ENCODE peak calls at places on chromosomes 7 and 10, in nine cellular contexts. I, Q, K, P, U, N, F, O and W are unnamed samples.

GRCh38 chr10:97981816-97982215 is 48.6 kb downstream of the CRTAC1 start:
- DNase-seq in N (no peak), I (peak), O (no peak), Q (no peak), U (no peak), P (no peak), F (no peak), K (no peak), W (no peak)

GRCh38 chr10:137031-137430 is 1.8 kb downstream of the ZMYND11 start:
- DNase-seq in O (peak), F (peak), U (peak), P (no peak), N (no peak), K (peak), Q (no peak), I (peak), W (peak)

GRCh38 chr7:21903074-21903786 is 42.5 kb downstream of the CDCA7L start:
- DNase-seq in N (no peak), K (no peak), O (no peak), U (no peak), Q (no peak), I (no peak), F (peak), P (no peak), W (no peak)

GRCh38 chr7:92904292-92905131 is 68.1 kb upstream of the CDK6 start:
- DNase-seq in U (peak), Q (no peak), I (no peak), N (no peak), P (peak), F (no peak), O (peak), K (no peak), W (peak)

GRCh38 chr10:72637398-72637857 is 11.5 kb upstream of the MICU1 start:
- DNase-seq in O (peak), F (peak), I (no peak), P (peak), N (peak), Q (no peak), K (no peak), U (no peak), W (peak)

GRCh38 chr10:5411941-5412276 is 448 bp upstream of the NET1 start:
- DNase-seq in Q (no peak), U (no peak), O (no peak), N (no peak), K (no peak), F (no peak), I (no peak), P (no peak), W (no peak)

GRCh38 chr7:151168022-151168786 is 710 bp upstream of the GBX1 start:
- DNase-seq in K (peak), I (peak), N (peak), P (no peak), U (no peak), F (no peak), O (peak), Q (peak), W (no peak)

GRCh38 chr7:25148772-25149575 is 23.9 kb upstream of the CYCS start:
- DNase-seq in U (no peak), K (no peak), I (no peak), P (no peak), Q (no peak), F (no peak), N (no peak), O (peak), W (no peak)

GRCh38 chr10:51159841-51160240 is 85.6 kb downstream of the PRKG1 start:
- DNase-seq in N (no peak), Q (no peak), O (no peak), P (no peak), I (no peak), U (no peak), K (no peak), F (no peak), W (no peak)

GRCh38 chr7:138875794-138876193 is 77.8 kb upstream of the ATP6V0A4 start:
- DNase-seq in F (no peak), N (no peak), K (no peak), P (no peak), I (no peak), Q (no peak), O (no peak), U (peak), W (peak)

GRCh38 chr10:95445223-95445836 is 115.8 kb downstream of the SORBS1 start:
- DNase-seq in U (peak), I (no peak), O (no peak), F (no peak), K (no peak), P (no peak), Q (no peak), N (peak), W (no peak)

GRCh38 chr10:13536674-13537366 is 8.0 kb upstream of the BEND7 start:
- DNase-seq in K (peak), U (peak), Q (peak), P (peak), F (peak), N (peak), O (peak), I (peak), W (peak)

GRCh38 chr10:76939862-76940495 is 697.6 kb downstream of the KCNMA1 start:
- DNase-seq in P (no peak), F (no peak), N (no peak), I (no peak), U (no peak), O (no peak), Q (no peak), K (no peak), W (no peak)

DNA sequence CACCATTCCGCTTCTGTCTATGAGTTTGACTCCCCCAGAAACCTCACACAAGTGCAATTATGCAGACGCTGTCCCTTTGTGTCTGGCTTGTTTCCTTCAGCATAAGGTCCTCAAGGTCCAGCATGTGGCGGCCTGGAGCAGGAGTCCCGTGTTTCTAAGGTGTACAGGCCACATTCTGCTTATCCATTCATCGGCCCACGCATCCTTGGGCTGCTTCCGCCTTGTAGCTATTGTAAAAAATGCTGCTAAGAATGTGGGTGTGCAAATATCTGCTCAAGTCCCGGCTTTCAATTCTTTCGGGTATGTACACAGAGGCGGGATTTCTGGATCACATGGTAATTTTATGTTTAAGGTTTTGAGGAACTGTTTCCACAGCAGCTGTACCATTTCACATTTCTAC is 38.2 kb downstream of the ESYT2 start:
- DNase-seq in Q (no peak), N (no peak), K (no peak), U (no peak), P (no peak), F (no peak), I (no peak), O (no peak), W (no peak)
- H3K9ac ChIP-seq in Q (no peak), N (no peak), K (no peak), U (no peak), P (no peak), F (no peak), I (no peak), O (no peak), W (no peak)

DNA sequence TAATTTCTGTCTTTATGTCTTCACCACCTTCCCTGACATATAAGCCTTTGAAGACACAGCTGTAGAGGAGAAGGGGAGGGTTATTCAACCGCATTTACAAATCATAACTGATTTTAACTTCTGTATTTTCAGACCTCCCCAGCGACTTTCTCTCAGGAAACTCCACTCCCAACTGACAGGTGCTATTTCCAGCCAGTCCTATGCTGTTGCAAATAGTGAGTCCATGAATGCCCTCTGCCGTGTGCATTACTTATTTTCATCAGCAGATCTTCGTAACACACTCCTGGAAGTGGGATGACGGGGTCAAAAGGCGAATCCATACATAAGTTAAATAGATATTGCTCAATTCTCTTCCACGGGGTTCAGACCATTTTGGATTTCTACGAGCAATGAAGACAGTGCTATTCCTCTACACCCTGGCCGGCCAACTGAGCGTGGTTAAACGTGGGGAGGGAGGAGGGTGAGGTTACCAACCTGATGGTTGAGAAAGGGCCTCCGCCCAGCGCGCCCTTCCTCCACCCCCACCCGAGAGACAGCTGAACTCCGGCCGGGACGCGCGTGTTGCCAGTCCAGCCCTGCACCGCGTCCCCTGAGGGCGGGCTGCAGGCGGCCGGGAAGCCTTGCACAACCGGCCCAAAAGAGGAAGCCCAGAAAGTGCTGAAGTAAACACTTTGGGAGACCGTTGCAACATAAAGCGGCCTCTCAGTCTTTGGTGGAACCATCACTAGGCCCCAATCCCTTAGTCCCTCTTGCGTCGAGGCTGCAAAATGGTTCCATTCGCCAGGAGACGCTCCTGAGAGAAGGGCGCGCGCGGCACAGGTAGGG is at the start of gene APBB1IP:
- DNase-seq in U (no peak), F (peak), Q (no peak), I (peak), N (peak), P (peak), O (peak), K (peak), W (peak)
- H3K9ac ChIP-seq in U (no peak), F (peak), Q (no peak), I (peak), N (peak), P (peak), O (no peak), K (no peak), W (peak)

GRCh38 chr7:27101188-27101905 is 1.1 kb downstream of the HOXA2 start:
- DNase-seq in Q (no peak), F (no peak), K (peak), I (no peak), O (peak), N (peak), U (peak), P (no peak), W (no peak)
- H3K9ac ChIP-seq in Q (no peak), F (no peak), K (no peak), I (no peak), O (no peak), N (peak), U (peak), P (no peak), W (no peak)

GRCh38 chr10:45375716-45376231 is 1.8 kb downstream of the ALOX5 start:
- DNase-seq in P (no peak), N (no peak), Q (no peak), F (peak), I (no peak), O (peak), U (no peak), K (no peak), W (no peak)

GRCh38 chr10:45376364-45376801 is 2.4 kb downstream of the ALOX5 start:
- DNase-seq in I (no peak), U (no peak), Q (no peak), P (no peak), O (no peak), K (no peak), F (no peak), N (no peak), W (no peak)

GRCh38 chr10:45373783-45374450 is at the start of gene ALOX5:
- DNase-seq in U (no peak), O (peak), I (peak), Q (peak), N (peak), F (peak), P (no peak), K (peak), W (no peak)

GRCh38 chr10:45374451-45375052 is 536 bp downstream of the ALOX5 start:
- DNase-seq in N (no peak), Q (no peak), K (no peak), F (peak), O (peak), U (peak), P (no peak), I (no peak), W (no peak)

DNA sequence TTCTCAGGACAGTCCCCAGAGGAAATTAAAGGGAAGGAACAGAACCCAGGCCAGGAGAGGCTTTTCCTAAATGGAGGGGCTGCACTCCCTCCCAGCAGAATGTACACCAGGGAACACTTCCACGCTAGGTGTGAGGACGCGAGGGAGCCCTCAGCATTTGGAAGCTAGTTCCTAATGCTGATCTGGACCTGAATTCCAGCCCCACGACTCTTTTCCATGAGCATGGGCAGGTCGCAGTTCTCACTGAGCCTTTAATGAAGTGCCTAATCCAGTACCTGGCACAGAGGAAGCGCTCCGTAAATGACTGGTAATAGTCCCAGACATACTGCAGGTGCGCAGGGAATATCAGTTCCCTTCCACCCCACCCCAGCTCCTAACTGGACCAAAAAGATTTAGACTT is 1.1 kb downstream of the ALOX5 start:
- DNase-seq in Q (no peak), N (no peak), U (no peak), P (no peak), K (no peak), F (peak), O (no peak), I (no peak), W (no peak)
- H3K9ac ChIP-seq in Q (no peak), N (no peak), U (no peak), P (peak), K (no peak), F (peak), O (no peak), I (no peak), W (no peak)

GRCh38 chr10:89414879-89415821 is 782 bp downstream of the IFIT5 start:
- DNase-seq in P (no peak), I (peak), Q (peak), U (peak), N (peak), K (peak), O (peak), F (no peak), W (peak)
- H3K9ac ChIP-seq in P (peak), I (peak), Q (peak), U (peak), N (peak), K (peak), O (peak), F (peak), W (peak)

GRCh38 chr10:1462521-1462920 is 274.8 kb downstream of the ADARB2 start:
- DNase-seq in I (no peak), P (no peak), O (no peak), N (no peak), K (no peak), Q (no peak), F (no peak), U (no peak), W (no peak)

GRCh38 chr10:1464866-1465265 is 272.5 kb downstream of the ADARB2 start:
- DNase-seq in Q (no peak), F (no peak), P (no peak), I (peak), O (no peak), U (no peak), N (no peak), K (no peak), W (no peak)

GRCh38 chr10:1462994-1463633 is 274.2 kb downstream of the ADARB2 start:
- DNase-seq in F (no peak), I (no peak), U (no peak), N (no peak), K (no peak), P (no peak), O (no peak), Q (no peak), W (peak)

GRCh38 chr10:1461016-1461415 is 276.3 kb downstream of the ADARB2 start:
- DNase-seq in I (no peak), P (no peak), F (peak), U (no peak), K (no peak), Q (no peak), N (no peak), O (no peak), W (no peak)

DNA sequence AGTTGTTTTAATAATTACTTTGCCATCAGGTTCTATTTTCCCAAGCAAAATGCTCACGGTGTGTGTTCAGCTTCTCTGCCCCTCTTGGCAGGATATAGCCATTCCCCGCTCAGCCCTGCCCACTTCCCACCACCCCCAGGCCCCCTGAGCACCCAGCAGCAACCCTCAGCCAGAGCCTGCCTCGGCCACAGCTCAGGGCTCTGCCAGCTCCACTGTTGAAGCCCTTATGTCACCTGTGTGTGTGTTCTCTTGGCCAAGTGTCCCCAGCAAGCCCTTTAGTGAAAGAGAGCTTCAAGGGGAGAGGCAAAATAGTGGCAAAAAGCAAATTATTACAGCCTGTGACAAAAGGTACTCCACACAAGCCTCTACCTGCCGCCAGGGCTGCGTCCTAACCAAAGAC is 275.3 kb downstream of the ADARB2 start:
- DNase-seq in O (no peak), I (no peak), P (no peak), N (no peak), Q (no peak), F (no peak), K (no peak), U (no peak), W (peak)
- H3K9ac ChIP-seq in O (no peak), I (no peak), P (no peak), N (no peak), Q (no peak), F (no peak), K (no peak), U (no peak), W (peak)

GRCh38 chr7:4828720-4829383 is 33.0 kb downstream of the PAPOLB start:
- DNase-seq in O (no peak), Q (no peak), F (no peak), K (no peak), P (no peak), U (no peak), N (no peak), I (no peak), W (no peak)
- H3K9ac ChIP-seq in O (no peak), Q (peak), F (no peak), K (no peak), P (no peak), U (no peak), N (no peak), I (no peak), W (no peak)

DNA sequence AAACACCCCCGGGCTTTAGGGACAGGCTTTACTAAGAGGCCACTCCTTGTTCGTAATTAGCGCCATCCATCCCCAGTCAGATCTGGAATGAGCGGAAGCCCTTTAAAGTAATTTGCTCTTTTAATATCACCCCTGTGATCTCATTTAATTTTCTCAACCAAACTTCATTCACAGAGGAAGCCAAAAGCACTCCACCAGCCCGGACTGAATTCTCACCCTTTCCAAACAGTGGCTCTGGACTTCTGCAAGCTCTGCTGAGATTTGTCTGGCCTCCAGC is 43.1 kb downstream of the UNC5B start:
- DNase-seq in Q (no peak), O (no peak), U (no peak), K (no peak), N (no peak), P (no peak), F (no peak), I (no peak), W (no peak)
- H3K9ac ChIP-seq in Q (no peak), O (no peak), U (no peak), K (no peak), N (peak), P (no peak), F (no peak), I (no peak), W (no peak)

GRCh38 chr7:29247962-29248236 is 53.3 kb downstream of the CHN2 start:
- DNase-seq in U (no peak), P (no peak), O (no peak), N (no peak), Q (no peak), I (no peak), F (no peak), K (no peak), W (no peak)

GRCh38 chr7:29248713-29249382 is 54.3 kb downstream of the CHN2 start:
- DNase-seq in O (no peak), N (no peak), I (no peak), K (no peak), U (no peak), F (no peak), P (no peak), Q (no peak), W (no peak)

GRCh38 chr7:29249860-29250259 is 55.3 kb downstream of the CHN2 start:
- DNase-seq in I (no peak), K (no peak), Q (no peak), F (no peak), N (no peak), P (no peak), U (no peak), O (no peak), W (no peak)

GRCh38 chr7:29249383-29249750 is 54.8 kb downstream of the CHN2 start:
- DNase-seq in Q (no peak), K (no peak), P (no peak), F (no peak), O (no peak), N (no peak), U (no peak), I (no peak), W (no peak)

DNA sequence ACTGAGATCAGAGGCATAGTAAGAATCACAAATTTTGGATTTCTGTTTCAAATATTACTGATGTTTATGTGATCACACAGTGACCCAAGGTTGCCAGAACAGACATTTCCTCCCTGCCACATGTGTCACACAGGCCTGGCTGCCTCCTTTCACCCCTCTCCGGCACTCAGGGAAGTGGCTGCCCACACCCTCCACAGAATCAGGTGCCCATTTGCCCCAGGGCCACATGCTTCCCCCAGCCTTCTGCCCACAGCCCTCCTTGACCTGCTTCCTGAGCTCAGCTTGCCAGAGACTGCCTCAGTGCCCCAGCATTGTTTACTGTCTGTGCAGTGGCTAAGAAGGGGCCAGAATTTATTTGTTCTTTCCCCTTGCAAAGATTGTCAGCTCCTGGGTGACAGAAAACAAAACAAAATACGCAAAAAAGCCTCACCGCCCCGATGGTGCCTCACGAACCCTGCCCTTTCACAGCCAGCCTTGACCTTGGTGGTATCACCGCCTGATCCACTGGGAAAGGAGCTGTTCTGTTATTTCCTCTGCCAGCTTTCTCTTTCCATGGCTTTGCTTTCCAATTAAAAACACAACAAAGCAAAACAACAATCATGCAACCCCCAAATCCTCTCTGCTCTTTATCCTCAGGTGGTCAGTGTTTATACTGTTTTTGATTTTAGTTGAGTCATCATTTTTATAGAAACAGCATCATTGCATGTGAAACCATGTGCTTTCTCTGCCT is 52.8 kb downstream of the CHN2 start:
- DNase-seq in Q (no peak), K (no peak), U (no peak), P (no peak), N (no peak), F (no peak), O (no peak), I (no peak), W (no peak)
- H3K9ac ChIP-seq in Q (no peak), K (no peak), U (no peak), P (no peak), N (peak), F (peak), O (no peak), I (no peak), W (no peak)